ENCODE peak calls at places on chromosome 13, in five cellular contexts. One of them, this sample, is unnamed.

GRCh38 chr13:44668707-44669106 is 92.6 kb upstream of the TSC22D1 start:
- DNase-seq in neuronal stem cell: no peak
- DNase-seq in IMR-90: peak
- DNase-seq in mesendoderm: no peak
- DNase-seq in trophoblast cell: no peak
- DNase-seq in this sample: no peak

GRCh38 chr13:22074403-22074802 is 403.5 kb downstream of the FGF9 start:
- DNase-seq in neuronal stem cell: no peak
- DNase-seq in IMR-90: no peak
- DNase-seq in mesendoderm: no peak
- DNase-seq in trophoblast cell: no peak
- DNase-seq in this sample: no peak

GRCh38 chr13:80276371-80277289 is 64.3 kb downstream of the SPRY2 start:
- DNase-seq in neuronal stem cell: peak
- DNase-seq in IMR-90: peak
- DNase-seq in mesendoderm: peak
- DNase-seq in trophoblast cell: peak
- DNase-seq in this sample: no peak

GRCh38 chr13:64688893-64689677 is 2541.1 kb downstream of the PCDH9 start:
- DNase-seq in neuronal stem cell: no peak
- DNase-seq in IMR-90: peak
- DNase-seq in mesendoderm: no peak
- DNase-seq in trophoblast cell: no peak
- DNase-seq in this sample: no peak

GRCh38 chr13:83498486-83499190 is 383.6 kb downstream of the SLITRK1 start:
- DNase-seq in neuronal stem cell: no peak
- DNase-seq in IMR-90: peak
- DNase-seq in mesendoderm: no peak
- DNase-seq in trophoblast cell: no peak
- DNase-seq in this sample: no peak

GRCh38 chr13:28451482-28452217 is 43.3 kb downstream of the FLT1 start:
- DNase-seq in neuronal stem cell: no peak
- DNase-seq in IMR-90: no peak
- DNase-seq in mesendoderm: peak
- DNase-seq in trophoblast cell: peak
- DNase-seq in this sample: peak

GRCh38 chr13:80047406-80047805 is 293.5 kb downstream of the SPRY2 start:
- DNase-seq in neuronal stem cell: no peak
- DNase-seq in IMR-90: peak
- DNase-seq in mesendoderm: no peak
- DNase-seq in trophoblast cell: no peak
- DNase-seq in this sample: no peak

GRCh38 chr13:108346376-108346775 is 76.9 kb downstream of the TNFSF13B start:
- DNase-seq in neuronal stem cell: no peak
- DNase-seq in IMR-90: no peak
- DNase-seq in mesendoderm: peak
- DNase-seq in trophoblast cell: no peak
- DNase-seq in this sample: peak

GRCh38 chr13:86087241-86087640 is 288.0 kb upstream of the SLITRK6 start:
- DNase-seq in neuronal stem cell: no peak
- DNase-seq in IMR-90: no peak
- DNase-seq in mesendoderm: no peak
- DNase-seq in trophoblast cell: no peak
- DNase-seq in this sample: no peak

GRCh38 chr13:44422755-44423643 is 49.4 kb downstream of the SERP2 start:
- DNase-seq in neuronal stem cell: no peak
- DNase-seq in IMR-90: no peak
- DNase-seq in mesendoderm: no peak
- DNase-seq in trophoblast cell: peak
- DNase-seq in this sample: no peak

GRCh38 chr13:31036717-31037116 is 104.3 kb downstream of the TEX26 start:
- DNase-seq in neuronal stem cell: no peak
- DNase-seq in IMR-90: no peak
- DNase-seq in mesendoderm: no peak
- DNase-seq in trophoblast cell: no peak
- DNase-seq in this sample: no peak

GRCh38 chr13:43953370-43953769 is 73.7 kb downstream of the LACC1 start:
- DNase-seq in neuronal stem cell: no peak
- DNase-seq in IMR-90: no peak
- DNase-seq in mesendoderm: peak
- DNase-seq in trophoblast cell: peak
- DNase-seq in this sample: no peak

GRCh38 chr13:28347456-28348371 is 147.2 kb downstream of the FLT1 start:
- DNase-seq in neuronal stem cell: no peak
- DNase-seq in IMR-90: no peak
- DNase-seq in mesendoderm: peak
- DNase-seq in trophoblast cell: no peak
- DNase-seq in this sample: no peak

GRCh38 chr13:48291730-48292129 is 11.8 kb upstream of the RB1 start:
- DNase-seq in neuronal stem cell: no peak
- DNase-seq in IMR-90: no peak
- DNase-seq in mesendoderm: peak
- DNase-seq in trophoblast cell: no peak
- DNase-seq in this sample: no peak

GRCh38 chr13:83136660-83137059 is 745.6 kb downstream of the SLITRK1 start:
- DNase-seq in neuronal stem cell: no peak
- DNase-seq in IMR-90: no peak
- DNase-seq in mesendoderm: no peak
- DNase-seq in trophoblast cell: no peak
- DNase-seq in this sample: no peak

GRCh38 chr13:52925221-52925620 is 76.8 kb upstream of the PCDH8 start:
- DNase-seq in neuronal stem cell: no peak
- DNase-seq in IMR-90: no peak
- DNase-seq in mesendoderm: no peak
- DNase-seq in trophoblast cell: no peak
- DNase-seq in this sample: no peak
- H3K9ac ChIP-seq in neuronal stem cell: no peak
- H3K9ac ChIP-seq in IMR-90: no peak
- H3K9ac ChIP-seq in mesendoderm: no peak
- H3K9ac ChIP-seq in trophoblast cell: no peak
- H3K9ac ChIP-seq in this sample: no peak

GRCh38 chr13:74134226-74134776 is at the start of gene KLF12:
- DNase-seq in neuronal stem cell: peak
- DNase-seq in IMR-90: peak
- DNase-seq in mesendoderm: peak
- DNase-seq in trophoblast cell: no peak
- DNase-seq in this sample: peak

GRCh38 chr13:74132768-74133656 is 1.2 kb downstream of the KLF12 start:
- DNase-seq in neuronal stem cell: peak
- DNase-seq in IMR-90: peak
- DNase-seq in mesendoderm: peak
- DNase-seq in trophoblast cell: no peak
- DNase-seq in this sample: peak

GRCh38 chr13:74134777-74135305 is 637 bp upstream of the KLF12 start:
- DNase-seq in neuronal stem cell: no peak
- DNase-seq in IMR-90: no peak
- DNase-seq in mesendoderm: peak
- DNase-seq in trophoblast cell: no peak
- DNase-seq in this sample: no peak

GRCh38 chr13:74132152-74132767 is 1.9 kb downstream of the KLF12 start:
- DNase-seq in neuronal stem cell: no peak
- DNase-seq in IMR-90: peak
- DNase-seq in mesendoderm: no peak
- DNase-seq in trophoblast cell: no peak
- DNase-seq in this sample: no peak

GRCh38 chr13:74133657-74134201 is 475 bp downstream of the KLF12 start:
- DNase-seq in neuronal stem cell: peak
- DNase-seq in IMR-90: peak
- DNase-seq in mesendoderm: peak
- DNase-seq in trophoblast cell: no peak
- DNase-seq in this sample: peak
- H2BK120ac ChIP-seq in neuronal stem cell: no peak
- H2BK120ac ChIP-seq in IMR-90: peak
- H2BK120ac ChIP-seq in mesendoderm: peak
- H2BK120ac ChIP-seq in trophoblast cell: no peak
- H2BK120ac ChIP-seq in this sample: no peak

DNA sequence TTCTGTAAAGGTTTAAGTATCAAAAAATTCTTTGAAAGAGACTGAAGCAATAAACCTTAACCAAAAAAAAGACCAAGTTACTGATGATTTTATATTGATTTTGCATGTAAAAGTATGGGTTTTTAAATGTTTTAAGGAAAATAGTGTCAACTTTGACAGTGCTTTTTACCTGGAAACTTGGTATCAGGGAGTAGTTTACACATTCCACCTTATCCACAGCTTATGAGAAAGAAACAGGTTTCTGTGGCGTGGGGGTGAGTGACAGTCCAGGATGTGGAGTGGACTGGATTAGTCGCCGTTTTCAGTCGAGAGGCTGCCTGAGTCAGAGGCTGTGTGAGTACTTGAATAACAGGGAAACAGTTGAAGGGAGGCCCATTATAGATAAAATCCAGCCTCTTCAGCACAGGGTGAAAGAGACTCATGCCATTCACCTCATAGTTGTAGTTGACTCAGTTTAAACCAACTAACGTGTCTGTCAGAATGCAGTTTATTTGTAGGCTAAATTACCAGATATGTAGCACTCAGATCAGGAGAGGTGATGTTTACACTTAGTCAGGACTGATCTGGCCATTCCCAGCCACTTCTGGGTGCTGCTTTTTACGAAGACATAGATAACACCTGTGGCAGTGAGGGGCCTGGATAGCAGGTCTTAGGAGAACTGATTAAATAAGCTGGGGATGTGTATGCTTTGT is 595 bp upstream of the GPR183 start:
- DNase-seq in neuronal stem cell: no peak
- DNase-seq in IMR-90: peak
- DNase-seq in mesendoderm: peak
- DNase-seq in trophoblast cell: no peak
- DNase-seq in this sample: no peak
- H3K9ac ChIP-seq in neuronal stem cell: no peak
- H3K9ac ChIP-seq in IMR-90: no peak
- H3K9ac ChIP-seq in mesendoderm: no peak
- H3K9ac ChIP-seq in trophoblast cell: no peak
- H3K9ac ChIP-seq in this sample: no peak

GRCh38 chr13:98475521-98475920 is 101.4 kb downstream of the STK24 start:
- DNase-seq in neuronal stem cell: peak
- DNase-seq in IMR-90: no peak
- DNase-seq in mesendoderm: peak
- DNase-seq in trophoblast cell: no peak
- DNase-seq in this sample: peak
- H2BK120ac ChIP-seq in neuronal stem cell: no peak
- H2BK120ac ChIP-seq in IMR-90: peak
- H2BK120ac ChIP-seq in mesendoderm: no peak
- H2BK120ac ChIP-seq in trophoblast cell: no peak
- H2BK120ac ChIP-seq in this sample: no peak

GRCh38 chr13:78022164-78022877 is 103.7 kb upstream of the EDNRB start:
- DNase-seq in neuronal stem cell: no peak
- DNase-seq in IMR-90: peak
- DNase-seq in mesendoderm: peak
- DNase-seq in trophoblast cell: no peak
- DNase-seq in this sample: no peak
- H3K9ac ChIP-seq in neuronal stem cell: no peak
- H3K9ac ChIP-seq in IMR-90: no peak
- H3K9ac ChIP-seq in mesendoderm: no peak
- H3K9ac ChIP-seq in trophoblast cell: no peak
- H3K9ac ChIP-seq in this sample: no peak

DNA sequence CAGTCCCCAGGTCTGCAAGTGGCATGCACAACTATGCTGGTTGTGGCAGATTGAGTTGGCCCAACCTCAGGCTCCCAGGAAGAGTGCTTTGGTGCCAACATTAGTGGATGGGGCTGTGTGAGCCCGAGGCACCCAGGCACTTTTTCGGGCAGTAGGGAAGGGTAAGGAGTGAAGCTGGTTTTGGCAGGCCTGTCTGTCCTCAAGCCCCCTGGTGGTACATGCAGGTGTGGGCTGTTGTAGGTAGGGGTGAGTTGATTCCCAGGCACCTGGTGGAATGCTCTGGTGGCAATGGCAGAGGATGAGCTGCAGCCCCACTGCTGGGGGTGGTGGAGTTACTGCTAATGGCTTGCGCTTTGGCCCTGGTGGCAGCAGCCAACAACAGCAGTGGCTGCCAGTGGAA is 723.7 kb upstream of the SLITRK1 start:
- DNase-seq in neuronal stem cell: no peak
- DNase-seq in IMR-90: no peak
- DNase-seq in mesendoderm: peak
- DNase-seq in trophoblast cell: no peak
- DNase-seq in this sample: peak
- H2BK120ac ChIP-seq in neuronal stem cell: peak
- H2BK120ac ChIP-seq in IMR-90: no peak
- H2BK120ac ChIP-seq in mesendoderm: no peak
- H2BK120ac ChIP-seq in trophoblast cell: no peak
- H2BK120ac ChIP-seq in this sample: no peak

GRCh38 chr13:110615005-110615321 is 382 bp upstream of the NAXD start:
- DNase-seq in neuronal stem cell: no peak
- DNase-seq in IMR-90: no peak
- DNase-seq in mesendoderm: no peak
- DNase-seq in trophoblast cell: no peak
- DNase-seq in this sample: no peak
- H3K9ac ChIP-seq in neuronal stem cell: no peak
- H3K9ac ChIP-seq in IMR-90: peak
- H3K9ac ChIP-seq in mesendoderm: peak
- H3K9ac ChIP-seq in trophoblast cell: peak
- H3K9ac ChIP-seq in this sample: no peak

This sample was measured in H9.